ENCODE peak calls at places on chromosomes 2 and 18, in five cellular contexts. R is dorsolateral prefrontal cortex, O is neuronal stem cell, B is LHCN-M2, A is NCI-H226. E is an unnamed sample.

GRCh38 chr2:148813603-148814065 is 61.4 kb upstream of the KIF5C start:
- DNase-seq in O (no peak), B (no peak), R (no peak), A (no peak), E (no peak)

GRCh38 chr2:108956375-108956774 is 32.6 kb downstream of the EDAR start:
- DNase-seq in R (no peak), O (no peak), A (no peak), B (no peak), E (no peak)

GRCh38 chr2:2291500-2292260 is 39.4 kb downstream of the MYT1L start:
- DNase-seq in R (peak), B (peak), O (peak), A (no peak), E (peak)

GRCh38 chr2:105081006-105081701 is 43.3 kb downstream of the MRPS9 start:
- DNase-seq in O (no peak), B (peak), A (no peak), R (peak), E (peak)

GRCh38 chr2:163800889-163801498 is 65.2 kb upstream of the FIGN start:
- DNase-seq in B (peak), A (peak), R (no peak), O (no peak), E (no peak)

GRCh38 chr2:54387592-54387991 is 68.5 kb upstream of the SPTBN1 start:
- DNase-seq in R (no peak), O (no peak), A (no peak), B (no peak), E (no peak)

GRCh38 chr2:207253946-207254345 is 88.2 kb upstream of the KLF7 start:
- DNase-seq in O (no peak), B (peak), R (no peak), A (peak), E (no peak)

GRCh38 chr2:53933329-53933728 is 37.5 kb downstream of the PSME4 start:
- DNase-seq in A (no peak), R (no peak), B (no peak), O (no peak), E (no peak)

GRCh38 chr2:52222128-52222527 is 1190.2 kb upstream of the NRXN1 start:
- DNase-seq in B (peak), A (no peak), O (no peak), R (no peak), E (no peak)

GRCh38 chr2:103805746-103806145 is 1043.9 kb downstream of the TMEM182 start:
- DNase-seq in A (peak), O (no peak), R (no peak), B (no peak), E (no peak)

GRCh38 chr2:172168917-172169346 is 66.2 kb upstream of the DLX2 start:
- DNase-seq in B (no peak), O (no peak), A (peak), R (no peak), E (no peak)

GRCh38 chr2:102268529-102269524 is 42.5 kb upstream of the IL1RL1 start:
- DNase-seq in A (peak), B (peak), R (no peak), O (no peak), E (no peak)

GRCh38 chr2:46893231-46893943 is 22.2 kb downstream of the MCFD2 start:
- DNase-seq in R (no peak), B (peak), A (peak), O (no peak), E (no peak)

GRCh38 chr2:153455403-153455802 is 23.2 kb downstream of the RPRM start:
- DNase-seq in A (no peak), O (no peak), R (no peak), B (no peak), E (no peak)

GRCh38 chr2:127584047-127584446 is 48.6 kb downstream of the MYO7B start:
- DNase-seq in B (no peak), A (no peak), R (no peak), O (no peak), E (no peak)

GRCh38 chr2:217573565-217573964 is 429.2 kb downstream of the TNS1 start:
- DNase-seq in R (no peak), B (peak), O (no peak), A (peak), E (no peak)

GRCh38 chr18:31500161-31500688 is 2.2 kb downstream of the DSG2 start:
- DNase-seq in R (no peak), A (no peak), O (no peak), B (no peak), E (no peak)

GRCh38 chr2:122203523-122203922 is 448.1 kb downstream of the TSN start:
- DNase-seq in B (no peak), R (no peak), A (peak), O (no peak), E (no peak)

GRCh38 chr2:172148246-172148645 is 45.5 kb upstream of the DLX2 start:
- DNase-seq in A (no peak), B (peak), R (no peak), O (no peak), E (no peak)

GRCh38 chr2:170324640-170325046 is 146.7 kb downstream of the MYO3B start:
- DNase-seq in O (peak), B (peak), R (peak), A (no peak), E (peak)

GRCh38 chr2:159226059-159226461 is 60.4 kb downstream of the WDSUB1 start:
- DNase-seq in O (no peak), R (no peak), B (peak), A (peak), E (no peak)

GRCh38 chr2:201129044-201129505 is 13.1 kb downstream of the CFLAR start:
- DNase-seq in B (peak), O (no peak), R (no peak), A (peak), E (no peak)

GRCh38 chr2:75047189-75047812 is 88.9 kb downstream of the POLE4 start:
- DNase-seq in R (no peak), A (peak), B (peak), O (no peak), E (no peak)

GRCh38 chr2:55883339-55883738 is 40.2 kb downstream of the EFEMP1 start:
- DNase-seq in A (peak), R (no peak), B (no peak), O (no peak), E (no peak)

GRCh38 chr2:68828887-68829708 is 42.1 kb downstream of the BMP10 start:
- DNase-seq in B (peak), R (peak), A (peak), O (no peak), E (peak)

GRCh38 chr2:31318360-31319336 is 84.7 kb downstream of the EHD3 start:
- DNase-seq in B (peak), R (no peak), A (peak), O (no peak), E (no peak)

GRCh38 chr2:160375802-160376469 is 117.7 kb downstream of the RBMS1 start:
- DNase-seq in O (no peak), A (peak), R (no peak), B (peak), E (no peak)

GRCh38 chr18:68839701-68840100 is 41.8 kb downstream of the CCDC102B start:
- DNase-seq in B (no peak), O (no peak), R (no peak), A (no peak), E (no peak)

GRCh38 chr2:67701011-67701410 is 303.9 kb downstream of the ETAA1 start:
- DNase-seq in A (no peak), B (peak), R (no peak), O (no peak), E (no peak)

GRCh38 chr2:60251247-60251646 is 302.2 kb downstream of the BCL11A start:
- DNase-seq in R (no peak), O (no peak), B (no peak), A (no peak), E (no peak)

GRCh38 chr2:37415128-37415817 is 70.8 kb downstream of the QPCT start:
- DNase-seq in R (no peak), O (no peak), B (peak), A (no peak), E (no peak)

GRCh38 chr2:133077259-133077822 is 407.3 kb upstream of the LYPD1 start:
- DNase-seq in B (peak), R (no peak), A (no peak), O (no peak), E (no peak)

GRCh38 chr2:10475811-10476660 is 27.9 kb upstream of the ODC1 start:
- DNase-seq in B (no peak), O (no peak), A (no peak), R (no peak), E (no peak)

E was measured in cerebellum.